ENCODE peak calls at places on chromosome 16, in nine cellular contexts. I, A, L, X, K, S, D, R and C are unnamed samples. For H3K4me1, the result is how much of the 10 kb centered on the place peaks cover.

GRCh38 chr16:48158296-48158695 is 2.5 kb upstream of the ABCC12 start:
- DNase-seq in K (no peak), R (no peak), X (peak), L (no peak), D (peak), S (no peak), A (no peak), I (no peak), C (no peak)

GRCh38 chr16:76114681-76115080 is 162.5 kb upstream of the CNTNAP4 start:
- DNase-seq in A (no peak), K (no peak), X (no peak), I (no peak), R (peak), L (no peak), S (no peak), D (no peak), C (no peak)

GRCh38 chr16:49652441-49653175 is 203.3 kb downstream of the ZNF423 start:
- DNase-seq in K (peak), X (no peak), S (peak), I (peak), A (no peak), L (no peak), R (peak), D (peak), C (no peak)

GRCh38 chr16:87017388-87018012 is 299.7 kb downstream of the C16orf95 start:
- DNase-seq in I (no peak), S (no peak), X (peak), L (no peak), R (peak), K (no peak), D (peak), A (no peak), C (no peak)

GRCh38 chr16:49608801-49609200 is 235.2 kb downstream of the C16orf78 start:
- DNase-seq in S (no peak), D (peak), L (peak), A (no peak), K (peak), X (peak), I (peak), R (peak), C (peak)

GRCh38 chr16:87628940-87629339 is 26.6 kb downstream of the JPH3 start:
- DNase-seq in D (no peak), I (no peak), X (peak), S (no peak), L (no peak), A (no peak), R (no peak), K (peak), C (no peak)

GRCh38 chr16:50274771-50275415 is 8.5 kb downstream of the ADCY7 start:
- DNase-seq in D (no peak), S (no peak), A (peak), I (no peak), R (no peak), X (no peak), L (no peak), K (no peak), C (no peak)

GRCh38 chr16:74264806-74265205 is 31.8 kb upstream of the PSMD7 start:
- DNase-seq in K (no peak), X (no peak), I (no peak), A (no peak), S (no peak), L (no peak), D (no peak), R (no peak), C (no peak)

GRCh38 chr16:50822671-50823070 is 80.8 kb downstream of the CYLD start:
- DNase-seq in R (no peak), L (no peak), D (no peak), I (no peak), A (no peak), S (no peak), X (no peak), K (no peak), C (no peak)

GRCh38 chr16:4852221-4852872 is 5.1 kb downstream of the UBN1 start:
- DNase-seq in I (peak), K (no peak), L (no peak), S (no peak), X (peak), R (no peak), A (no peak), D (peak), C (no peak)

GRCh38 chr16:77946834-77947233 is 75.5 kb upstream of the CLEC3A start:
- DNase-seq in S (no peak), R (no peak), A (no peak), L (no peak), K (no peak), X (peak), I (no peak), D (no peak), C (no peak)

GRCh38 chr16:77949445-77949844 is 72.9 kb upstream of the CLEC3A start:
- DNase-seq in A (no peak), S (peak), R (no peak), X (no peak), L (no peak), D (no peak), I (no peak), K (no peak), C (no peak)

GRCh38 chr16:77956231-77956630 is 66.1 kb upstream of the CLEC3A start:
- DNase-seq in R (no peak), L (no peak), X (no peak), S (no peak), D (no peak), I (no peak), K (no peak), A (no peak), C (no peak)

GRCh38 chr16:77955127-77955526 is 67.2 kb upstream of the CLEC3A start:
- DNase-seq in D (no peak), S (no peak), K (no peak), A (no peak), R (no peak), L (no peak), X (no peak), I (no peak), C (no peak)

GRCh38 chr16:77951788-77952187 is 70.6 kb upstream of the CLEC3A start:
- DNase-seq in X (no peak), A (no peak), L (peak), D (no peak), S (no peak), I (no peak), R (peak), K (no peak), C (no peak)
- TF ChIP-seq CTCF in X (no peak), A (no peak), L (peak), D (no peak), S (peak), I (peak), R (peak), K (no peak), C (peak)

GRCh38 chr16:85199880-85200279 is 87.6 kb upstream of the CIBAR2 start:
- DNase-seq in X (no peak), R (no peak), A (no peak), S (no peak), I (no peak), D (no peak), K (no peak), L (no peak), C (no peak)
- H3K4me1 ChIP-seq in X (half or more), R (under half), A (under half), S (half or more), I (under half), D (under half), K (half or more), L (half or more), C (under half)

DNA sequence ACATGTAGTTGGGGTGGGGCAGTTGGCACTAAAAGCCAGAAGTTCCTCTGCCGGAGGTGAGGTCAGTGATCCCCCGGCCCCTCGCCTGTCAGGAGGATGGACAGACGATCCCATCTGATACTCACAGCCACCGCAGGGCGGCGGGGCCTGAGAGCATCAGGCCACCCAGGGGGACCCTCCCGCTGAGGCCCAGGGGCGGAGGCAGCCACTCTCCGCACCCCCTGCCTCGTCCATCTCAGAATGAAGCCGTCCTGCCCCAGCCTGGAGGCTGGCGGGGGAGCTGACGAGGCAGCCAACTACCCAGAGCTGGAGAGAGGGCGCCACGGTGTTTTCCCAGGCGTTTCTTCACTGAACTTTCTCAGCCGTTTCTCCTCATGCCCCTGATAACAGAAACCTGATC is 22.6 kb downstream of the TPSD1 start:
- DNase-seq in R (peak), L (no peak), S (no peak), I (no peak), X (no peak), A (no peak), D (no peak), K (no peak), C (no peak)
- TF ChIP-seq CTCF in R (no peak), L (no peak), S (no peak), I (no peak), X (no peak), A (no peak), D (no peak), K (no peak), C (no peak)

DNA sequence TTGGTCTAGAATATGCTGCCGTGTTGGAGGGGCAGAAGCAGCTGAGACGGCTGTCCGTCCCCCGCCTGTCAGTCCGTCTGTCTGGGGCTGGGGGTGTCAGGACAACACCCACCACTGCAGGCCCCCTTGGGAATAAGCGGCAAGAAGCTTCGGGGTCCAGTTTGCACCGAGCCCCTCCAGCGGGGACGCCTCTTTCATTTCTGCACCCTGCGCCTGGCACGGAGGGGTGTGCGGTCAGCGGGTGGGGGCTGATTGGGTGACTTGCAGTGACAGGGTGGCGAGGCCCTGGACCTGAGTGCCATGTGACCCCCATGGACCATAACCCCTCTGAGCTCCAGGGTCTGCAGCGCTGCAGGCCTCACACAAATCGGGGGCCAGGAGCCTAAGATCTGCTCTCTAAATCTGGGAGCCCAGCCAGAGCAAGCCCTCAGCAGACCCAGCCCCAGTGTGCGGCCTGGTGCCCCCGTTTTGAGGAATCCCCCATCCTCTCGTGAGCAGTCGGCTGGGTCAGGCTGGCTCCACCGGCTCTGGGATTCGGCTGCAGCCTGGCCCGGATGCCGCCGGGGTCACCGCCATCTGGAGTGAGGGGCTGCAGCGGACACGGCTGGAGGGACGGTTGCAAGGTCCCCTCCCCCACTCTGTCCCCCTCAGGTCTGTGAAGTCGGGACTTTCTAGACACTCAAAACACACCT is 8.3 kb downstream of the CBFA2T3 start:
- DNase-seq in S (no peak), A (no peak), D (no peak), I (no peak), X (no peak), K (no peak), L (no peak), R (no peak), C (no peak)
- H3K4me1 ChIP-seq in S (under half), A (under half), D (under half), I (under half), X (under half), K (under half), L (under half), R (under half), C (under half)